ENCODE peak calls at places on chromosomes 3 and 15, in four cellular contexts. D, G, I and S are unnamed samples.

GRCh38 chr3:988790-989189 is 104.0 kb upstream of the CNTN6 start:
- DNase-seq in D (no peak), G (no peak), I (no peak), S (no peak)

GRCh38 chr3:196339044-196339443 is 856 bp upstream of the TM4SF19 start:
- DNase-seq in D (no peak), G (no peak), I (no peak), S (no peak)

GRCh38 chr15:75198560-75199346 is 2.9 kb upstream of the C15orf39 start:
- DNase-seq in D (no peak), G (peak), I (no peak), S (no peak)

GRCh38 chr3:86655096-86655495 is 335.9 kb downstream of the VGLL3 start:
- DNase-seq in D (no peak), G (no peak), I (no peak), S (no peak)

GRCh38 chr3:51336261-51336660 is 48.8 kb upstream of the MANF start:
- DNase-seq in D (no peak), G (no peak), I (no peak), S (no peak)

GRCh38 chr15:67165653-67166260 is 88.7 kb downstream of the AAGAB start:
- DNase-seq in D (no peak), G (no peak), I (no peak), S (no peak)

GRCh38 chr3:101950510-101950909 is 101.2 kb downstream of the NFKBIZ start:
- DNase-seq in D (peak), G (no peak), I (no peak), S (no peak)

GRCh38 chr3:39124876-39125836 is 17.7 kb downstream of the TTC21A start:
- DNase-seq in D (peak), G (no peak), I (no peak), S (no peak)

GRCh38 chr15:40328176-40328575 is 4.7 kb downstream of the INAFM2 start:
- DNase-seq in D (peak), G (no peak), I (no peak), S (no peak)

GRCh38 chr15:25171111-25171811 is 216.5 kb downstream of the SNRPN start:
- DNase-seq in D (no peak), G (no peak), I (no peak), S (no peak)

GRCh38 chr3:39849992-39850706 is 40.7 kb downstream of the MYRIP start:
- DNase-seq in D (no peak), G (no peak), I (no peak), S (no peak)

GRCh38 chr3:86923071-86923476 is 67.9 kb downstream of the VGLL3 start:
- DNase-seq in D (peak), G (no peak), I (no peak), S (no peak)

GRCh38 chr15:67850336-67850735 is 10.5 kb upstream of the RNU6-1 start:
- DNase-seq in D (no peak), G (no peak), I (no peak), S (no peak)

GRCh38 chr3:186258968-186259367 is 103.1 kb downstream of the DGKG start:
- DNase-seq in D (no peak), G (no peak), I (no peak), S (no peak)

GRCh38 chr3:196778755-196779154 is 39.1 kb downstream of the PAK2 start:
- DNase-seq in D (peak), G (no peak), I (no peak), S (no peak)

GRCh38 chr3:64105816-64106215 is 82.5 kb upstream of the PSMD6 start:
- DNase-seq in D (no peak), G (no peak), I (no peak), S (no peak)

GRCh38 chr3:16476636-16477035 is 36.9 kb downstream of the RFTN1 start:
- DNase-seq in D (peak), G (no peak), I (no peak), S (no peak)

GRCh38 chr15:48627260-48627969 is 18.1 kb downstream of the FBN1 start:
- DNase-seq in D (peak), G (no peak), I (no peak), S (no peak)

GRCh38 chr3:107044587-107045119 is 332.6 kb upstream of the CCDC54 start:
- DNase-seq in D (no peak), G (no peak), I (no peak), S (no peak)